ENCODE peak calls at places on chromosomes 1 and 21, in four cellular contexts. One of them, this sample, is unnamed.

GRCh38 chr1:69846267-69846666 is 278.5 kb downstream of the LRRC7 start:
- DNase-seq in RWPE1: no peak
- DNase-seq in GM20000: no peak
- DNase-seq in foreskin fibroblast: no peak
- DNase-seq in this sample: no peak

GRCh38 chr1:5686925-5687706 is 305.1 kb downstream of the NPHP4 start:
- DNase-seq in RWPE1: no peak
- DNase-seq in GM20000: no peak
- DNase-seq in foreskin fibroblast: no peak
- DNase-seq in this sample: no peak

GRCh38 chr1:229210844-229211243 is 60.1 kb upstream of the RAB4A start:
- DNase-seq in RWPE1: no peak
- DNase-seq in GM20000: no peak
- DNase-seq in foreskin fibroblast: no peak
- DNase-seq in this sample: no peak

GRCh38 chr1:220294754-220295419 is 22.6 kb upstream of the RAB3GAP2 start:
- DNase-seq in RWPE1: no peak
- DNase-seq in GM20000: no peak
- DNase-seq in foreskin fibroblast: no peak
- DNase-seq in this sample: no peak

GRCh38 chr21:25496825-25497482 is 110.3 kb downstream of the MRPL39 start:
- DNase-seq in RWPE1: no peak
- DNase-seq in GM20000: no peak
- DNase-seq in foreskin fibroblast: peak
- DNase-seq in this sample: no peak

GRCh38 chr1:185694081-185694480 is 40.1 kb upstream of the HMCN1 start:
- DNase-seq in RWPE1: no peak
- DNase-seq in GM20000: peak
- DNase-seq in foreskin fibroblast: no peak
- DNase-seq in this sample: no peak

GRCh38 chr1:237473896-237474295 is 416.8 kb downstream of the ZP4 start:
- DNase-seq in RWPE1: no peak
- DNase-seq in GM20000: no peak
- DNase-seq in foreskin fibroblast: no peak
- DNase-seq in this sample: no peak

GRCh38 chr1:209607102-209607794 is 23.7 kb downstream of the CAMK1G start:
- DNase-seq in RWPE1: peak
- DNase-seq in GM20000: peak
- DNase-seq in foreskin fibroblast: no peak
- DNase-seq in this sample: no peak

GRCh38 chr1:199742547-199742946 is 285.0 kb upstream of the NR5A2 start:
- DNase-seq in RWPE1: peak
- DNase-seq in GM20000: no peak
- DNase-seq in foreskin fibroblast: peak
- DNase-seq in this sample: no peak

GRCh38 chr1:61079898-61080336 is 2.4 kb upstream of the NFIA start:
- DNase-seq in RWPE1: peak
- DNase-seq in GM20000: no peak
- DNase-seq in foreskin fibroblast: peak
- DNase-seq in this sample: peak

GRCh38 chr1:232854786-232855185 is 49.6 kb downstream of the MAP10 start:
- DNase-seq in RWPE1: no peak
- DNase-seq in GM20000: no peak
- DNase-seq in foreskin fibroblast: no peak
- DNase-seq in this sample: no peak

GRCh38 chr1:13643017-13643416 is 57.0 kb upstream of the PRDM2 start:
- DNase-seq in RWPE1: no peak
- DNase-seq in GM20000: no peak
- DNase-seq in foreskin fibroblast: no peak
- DNase-seq in this sample: no peak
- TF ChIP-seq CTCF in RWPE1: no peak
- TF ChIP-seq CTCF in GM20000: no peak
- TF ChIP-seq CTCF in foreskin fibroblast: no peak
- TF ChIP-seq CTCF in this sample: no peak

GRCh38 chr1:212700892-212701819 is 1.5 kb upstream of the BATF3 start:
- DNase-seq in RWPE1: no peak
- DNase-seq in GM20000: peak
- DNase-seq in foreskin fibroblast: peak
- DNase-seq in this sample: peak
- TF ChIP-seq CTCF in RWPE1: peak
- TF ChIP-seq CTCF in GM20000: no peak
- TF ChIP-seq CTCF in foreskin fibroblast: peak
- TF ChIP-seq CTCF in this sample: no peak

GRCh38 chr1:161021168-161021958 is 411 bp upstream of the F11R start:
- DNase-seq in RWPE1: peak
- DNase-seq in GM20000: peak
- DNase-seq in foreskin fibroblast: no peak
- DNase-seq in this sample: peak

GRCh38 chr1:161018631-161018930 is 2.4 kb downstream of the F11R start:
- DNase-seq in RWPE1: no peak
- DNase-seq in GM20000: no peak
- DNase-seq in foreskin fibroblast: no peak
- DNase-seq in this sample: no peak

GRCh38 chr1:161021959-161022332 is 994 bp upstream of the F11R start:
- DNase-seq in RWPE1: peak
- DNase-seq in GM20000: no peak
- DNase-seq in foreskin fibroblast: no peak
- DNase-seq in this sample: no peak

GRCh38 chr1:161019767-161020572 is 982 bp downstream of the F11R start:
- DNase-seq in RWPE1: peak
- DNase-seq in GM20000: no peak
- DNase-seq in foreskin fibroblast: no peak
- DNase-seq in this sample: no peak

DNA sequence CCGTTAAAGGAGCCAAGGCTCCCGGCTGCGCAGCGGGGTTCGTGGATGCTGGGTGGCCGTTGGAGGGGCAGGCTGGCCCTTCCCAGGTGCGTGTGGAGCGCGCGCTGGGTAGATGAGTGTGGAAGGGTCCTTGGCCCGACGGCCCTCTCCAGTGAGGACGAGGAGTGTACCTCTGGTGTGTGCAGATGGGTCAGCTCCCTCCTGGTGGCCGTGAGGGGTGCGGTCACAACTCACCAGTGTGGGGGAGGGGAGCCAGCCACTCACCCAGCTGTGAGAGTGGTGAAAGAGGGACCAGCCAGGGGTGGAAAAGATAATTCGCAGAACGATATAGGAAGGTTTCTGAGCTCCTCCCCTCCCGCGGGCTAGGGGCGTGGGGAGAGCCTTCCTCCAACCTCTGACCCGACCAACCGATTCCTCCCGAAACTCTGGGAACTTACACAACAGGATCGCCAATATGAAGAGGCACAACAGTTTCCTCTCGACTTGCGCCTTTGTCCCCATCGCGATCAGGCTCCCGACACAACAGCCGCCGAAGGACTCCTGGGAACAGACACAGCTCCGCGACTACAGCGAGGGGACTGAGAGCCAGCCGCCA is at the start of gene F11R:
- DNase-seq in RWPE1: peak
- DNase-seq in GM20000: peak
- DNase-seq in foreskin fibroblast: no peak
- DNase-seq in this sample: peak
- TF ChIP-seq CTCF in RWPE1: no peak
- TF ChIP-seq CTCF in GM20000: no peak
- TF ChIP-seq CTCF in foreskin fibroblast: no peak
- TF ChIP-seq CTCF in this sample: peak

DNA sequence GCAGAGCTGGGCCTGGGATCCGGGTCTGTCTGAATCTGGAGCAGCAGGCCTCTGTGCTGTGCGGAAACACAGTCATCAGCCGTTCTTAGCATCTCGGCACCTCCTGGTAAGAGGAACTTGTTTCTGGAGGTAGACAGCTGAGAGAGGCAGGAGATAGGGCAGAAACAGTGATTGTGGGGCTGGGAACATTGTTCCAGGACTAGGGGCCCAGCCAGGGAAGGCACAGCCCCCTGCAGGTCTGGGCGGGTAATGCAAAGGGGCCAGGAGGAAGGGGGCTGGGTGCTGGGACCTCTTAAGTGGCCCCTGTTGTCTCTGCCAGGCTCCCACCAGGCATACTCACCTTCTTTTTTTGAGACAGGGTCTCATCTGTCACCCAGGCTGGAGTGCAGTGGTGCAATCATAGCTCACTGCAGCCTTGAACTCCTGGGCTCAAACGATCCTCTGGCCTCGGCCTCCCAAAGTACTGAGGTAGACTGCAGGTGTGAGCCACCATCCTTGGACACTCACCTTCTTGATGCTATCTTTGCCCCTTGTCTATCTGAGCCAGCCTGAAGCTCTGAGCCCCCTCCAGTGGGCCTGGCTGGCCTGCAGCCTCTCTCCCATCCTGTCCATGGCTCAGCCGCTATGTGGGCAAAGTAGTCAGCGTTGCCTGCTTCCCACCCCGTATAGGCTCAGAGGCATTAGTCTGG is 134.3 kb upstream of the ZBTB40 start:
- DNase-seq in RWPE1: peak
- DNase-seq in GM20000: peak
- DNase-seq in foreskin fibroblast: no peak
- DNase-seq in this sample: peak
- TF ChIP-seq CTCF in RWPE1: peak
- TF ChIP-seq CTCF in GM20000: peak
- TF ChIP-seq CTCF in foreskin fibroblast: peak
- TF ChIP-seq CTCF in this sample: peak

GRCh38 chr1:18103788-18104421 is 3.7 kb upstream of the IGSF21 start:
- DNase-seq in RWPE1: no peak
- DNase-seq in GM20000: no peak
- DNase-seq in foreskin fibroblast: no peak
- DNase-seq in this sample: no peak

GRCh38 chr1:18101508-18101907 is 6.1 kb upstream of the IGSF21 start:
- DNase-seq in RWPE1: no peak
- DNase-seq in GM20000: no peak
- DNase-seq in foreskin fibroblast: no peak
- DNase-seq in this sample: no peak

GRCh38 chr1:18100060-18100459 is 7.5 kb upstream of the IGSF21 start:
- DNase-seq in RWPE1: no peak
- DNase-seq in GM20000: no peak
- DNase-seq in foreskin fibroblast: no peak
- DNase-seq in this sample: no peak

GRCh38 chr1:18099026-18099425 is 8.6 kb upstream of the IGSF21 start:
- DNase-seq in RWPE1: no peak
- DNase-seq in GM20000: no peak
- DNase-seq in foreskin fibroblast: no peak
- DNase-seq in this sample: no peak

GRCh38 chr1:18100493-18101063 is 7.0 kb upstream of the IGSF21 start:
- DNase-seq in RWPE1: peak
- DNase-seq in GM20000: peak
- DNase-seq in foreskin fibroblast: peak
- DNase-seq in this sample: peak
- TF ChIP-seq CTCF in RWPE1: peak
- TF ChIP-seq CTCF in GM20000: peak
- TF ChIP-seq CTCF in foreskin fibroblast: peak
- TF ChIP-seq CTCF in this sample: peak